ENCODE peak calls at places on chromosomes 4 and X, in six cellular contexts. Y is heart left ventricle; U is upper lobe of left lung; V is heart right ventricle; N is CD8-positive, alpha-beta T cell; F is lower lobe of right lung. M is an unnamed sample.

GRCh38 chr4:126965876-126966275 is 666.9 kb upstream of the INTU start:
- ATAC-seq in U (no peak), F (no peak), Y (no peak), V (no peak), N (no peak), M (no peak)

GRCh38 chr4:182547435-182547834 is 304.2 kb downstream of the TENM3 start:
- ATAC-seq in Y (no peak), U (no peak), F (no peak), V (no peak), N (no peak), M (no peak)

GRCh38 chrX:75149654-75150053 is 6.4 kb downstream of the ABCB7 start:
- ATAC-seq in U (no peak), N (no peak), F (no peak), V (no peak), Y (no peak), M (no peak)

GRCh38 chrX:130055899-130056298 is 54.4 kb downstream of the ELF4 start:
- ATAC-seq in Y (no peak), V (no peak), N (no peak), U (no peak), F (no peak), M (no peak)

GRCh38 chr4:42610941-42611340 is 46.0 kb downstream of the ATP8A1 start:
- ATAC-seq in U (no peak), N (no peak), Y (peak), F (no peak), V (peak), M (no peak)

GRCh38 chr4:67719953-67720617 is 19.1 kb upstream of the UBA6 start:
- ATAC-seq in V (no peak), Y (no peak), F (no peak), U (no peak), N (no peak), M (no peak)

GRCh38 chr4:177562859-177563258 is 120.6 kb upstream of the AGA start:
- ATAC-seq in N (no peak), Y (no peak), V (no peak), F (no peak), U (no peak), M (no peak)

GRCh38 chrX:15505104-15505503 is 4.5 kb downstream of the BMX start:
- ATAC-seq in U (no peak), V (no peak), Y (no peak), N (no peak), F (no peak), M (no peak)

GRCh38 chr4:56762484-56763250 is 58.8 kb downstream of the SPINK2 start:
- ATAC-seq in Y (no peak), U (no peak), N (peak), V (no peak), F (no peak), M (no peak)

GRCh38 chrX:136220535-136220934 is 30.7 kb downstream of the MAP7D3 start:
- ATAC-seq in U (no peak), N (no peak), F (no peak), V (no peak), Y (no peak), M (no peak)

GRCh38 chr4:22435652-22436051 is 80.2 kb downstream of the ADGRA3 start:
- ATAC-seq in Y (no peak), F (no peak), V (no peak), N (no peak), U (no peak), M (no peak)

GRCh38 chr4:112358952-112359749 is 62.0 kb downstream of the ALPK1 start:
- ATAC-seq in Y (no peak), N (no peak), F (no peak), V (no peak), U (peak), M (no peak)

GRCh38 chr4:118889313-118889694 is 650 bp downstream of the SYNPO2 start:
- ATAC-seq in F (no peak), V (peak), U (peak), N (no peak), Y (peak), M (peak)

GRCh38 chr4:177064724-177065394 is 244.8 kb upstream of the NEIL3 start:
- ATAC-seq in Y (no peak), F (no peak), U (no peak), N (no peak), V (no peak), M (no peak)

GRCh38 chrX:117985241-117985640 is 131.4 kb downstream of the KLHL13 start:
- ATAC-seq in N (no peak), V (no peak), Y (no peak), F (no peak), U (no peak), M (no peak)

GRCh38 chr4:155497306-155497705 is 120.5 kb upstream of the MAP9 start:
- ATAC-seq in V (no peak), F (no peak), N (no peak), U (no peak), Y (peak), M (no peak)

GRCh38 chr4:137124278-137124932 is 407.9 kb downstream of the PCDH18 start:
- ATAC-seq in U (peak), N (no peak), Y (peak), V (peak), F (peak), M (peak)

GRCh38 chrX:74490249-74490648 is 69.0 kb downstream of the SLC16A2 start:
- ATAC-seq in U (no peak), N (no peak), V (no peak), F (no peak), Y (no peak), M (no peak)

GRCh38 chrX:140712413-140713173 is 3.0 kb downstream of the LINC00632 start:
- ATAC-seq in F (peak), V (no peak), Y (peak), U (peak), N (peak), M (peak)

GRCh38 chr4:95363579-95363965 is 185.2 kb downstream of the UNC5C start:
- ATAC-seq in V (no peak), Y (no peak), F (no peak), N (no peak), U (no peak), M (no peak)

GRCh38 chr4:184845367-184846011 is 19.7 kb upstream of the ACSL1 start:
- ATAC-seq in V (no peak), F (peak), U (no peak), Y (no peak), N (no peak), M (no peak)

GRCh38 chrX:14528629-14529287 is 578 bp upstream of the GLRA2 start:
- ATAC-seq in U (no peak), N (no peak), F (peak), Y (no peak), V (no peak), M (no peak)

GRCh38 chr4:25377572-25377882 is 464 bp downstream of the ANAPC4 start:
- ATAC-seq in V (peak), F (no peak), Y (no peak), U (no peak), N (no peak), M (no peak)

GRCh38 chrX:41653125-41653524 is 35.6 kb upstream of the GPR34 start:
- ATAC-seq in F (no peak), Y (no peak), V (no peak), N (no peak), U (no peak), M (no peak)

GRCh38 chrX:21481761-21482160 is 107.5 kb downstream of the CNKSR2 start:
- ATAC-seq in V (no peak), F (no peak), Y (no peak), N (no peak), U (no peak), M (no peak)

GRCh38 chr4:142449771-142450373 is 396.2 kb downstream of the INPP4B start:
- ATAC-seq in Y (peak), F (no peak), V (peak), U (peak), N (no peak), M (no peak)

GRCh38 chr4:186651624-186652023 is 72.0 kb downstream of the FAT1 start:
- ATAC-seq in N (no peak), Y (peak), F (peak), V (peak), U (no peak), M (peak)

GRCh38 chrX:56764975-56765791 is 36.1 kb downstream of the NBDY start:
- ATAC-seq in N (peak), U (no peak), F (no peak), Y (no peak), V (no peak), M (no peak)

GRCh38 chr4:101201421-101201820 is 145.9 kb downstream of the PPP3CA start:
- ATAC-seq in N (no peak), F (no peak), Y (no peak), V (no peak), U (no peak), M (no peak)

GRCh38 chrX:22699591-22700091 is 300.1 kb upstream of the DDX53 start:
- ATAC-seq in F (no peak), N (no peak), Y (no peak), U (no peak), V (no peak), M (no peak)

GRCh38 chr4:184450045-184450444 is 24.3 kb downstream of the IRF2 start:
- ATAC-seq in U (peak), F (no peak), Y (peak), V (no peak), N (no peak), M (no peak)

GRCh38 chrX:41442824-41443560 is 4.2 kb upstream of the NYX start:
- ATAC-seq in N (no peak), Y (peak), U (peak), V (peak), F (peak), M (no peak)

GRCh38 chrX:133493366-133493765 is 78.1 kb upstream of the GPC4 start:
- ATAC-seq in Y (no peak), V (no peak), F (peak), N (no peak), U (no peak), M (no peak)

GRCh38 chrX:85243761-85244410 is at the start of the genes SATL1 and ZNF711:
- ATAC-seq in F (peak), N (peak), U (peak), V (peak), Y (peak), M (peak)